ENCODE peak calls at places on chromosomes 16 and 17, in nine cellular contexts. M is tibial nerve; U is CD4-positive, alpha-beta memory T cell; O is PC-3; W is endothelial cell of umbilical vein; D is foreskin fibroblast; P is uterus; C is heart left ventricle; H is endodermal cell. J is an unnamed sample.

GRCh38 chr16:68342620-68343019 is 31.8 kb downstream of the PRMT7 start:
- DNase-seq in M (no peak), U (no peak), P (no peak), C (no peak), H (no peak), W (no peak), O (no peak), D (no peak), J (no peak)

GRCh38 chr17:59110973-59111372 is 4.3 kb upstream of the TRIM37 start:
- DNase-seq in W (no peak), D (no peak), C (no peak), U (no peak), M (no peak), P (no peak), H (no peak), O (no peak), J (no peak)

GRCh38 chr17:48612854-48613691 is 2.0 kb downstream of the HOXB8 start:
- DNase-seq in W (peak), C (no peak), P (no peak), D (peak), H (peak), U (no peak), M (no peak), O (no peak), J (no peak)

GRCh38 chr16:49890876-49891275 is 35.0 kb upstream of the ZNF423 start:
- DNase-seq in C (no peak), W (peak), D (no peak), U (no peak), P (no peak), M (no peak), H (peak), O (no peak), J (no peak)

GRCh38 chr16:4550587-4550986 is 5.6 kb upstream of the C16orf96 start:
- DNase-seq in O (no peak), U (no peak), P (no peak), H (no peak), M (no peak), D (peak), W (no peak), C (no peak), J (no peak)

GRCh38 chr16:450800-451512 is 25.5 kb downstream of the RAB11FIP3 start:
- DNase-seq in O (no peak), D (peak), C (no peak), H (no peak), M (no peak), U (no peak), W (no peak), P (no peak), J (no peak)

GRCh38 chr17:80169784-80170500 is at the start of gene CARD14:
- DNase-seq in D (no peak), M (no peak), W (no peak), P (no peak), O (peak), H (no peak), C (no peak), U (no peak), J (peak)

GRCh38 chr17:15334266-15334665 is 7.1 kb downstream of the TEKT3 start:
- DNase-seq in M (no peak), U (no peak), H (no peak), W (no peak), D (no peak), C (no peak), P (no peak), O (peak), J (peak)

GRCh38 chr17:39601758-39602532 is 5.8 kb downstream of the NEUROD2 start:
- DNase-seq in C (no peak), D (no peak), H (peak), M (no peak), W (no peak), O (no peak), U (no peak), P (no peak), J (no peak)

GRCh38 chr16:75377971-75378386 is 55.3 kb downstream of the CFDP1 start:
- DNase-seq in U (no peak), D (peak), W (peak), M (no peak), C (no peak), H (peak), P (peak), O (peak), J (peak)

GRCh38 chr16:10849736-10850477 is 27.1 kb upstream of the CIITA start:
- DNase-seq in W (no peak), D (no peak), M (no peak), P (no peak), U (no peak), H (no peak), C (no peak), O (peak), J (peak)

GRCh38 chr16:66930189-66930588 is 4.0 kb downstream of the CIAO2B start:
- DNase-seq in O (peak), D (peak), H (no peak), M (no peak), P (no peak), C (no peak), W (no peak), U (no peak), J (peak)

GRCh38 chr17:29607557-29608195 is 14.7 kb downstream of the ANKRD13B start:
- DNase-seq in W (no peak), O (no peak), M (no peak), U (no peak), P (no peak), D (no peak), C (no peak), H (peak), J (no peak)

GRCh38 chr17:50196826-50197225 is 4.6 kb downstream of the COL1A1 start:
- DNase-seq in D (peak), W (no peak), H (no peak), O (no peak), C (no peak), U (no peak), M (no peak), P (no peak), J (peak)
- H3K4me3 ChIP-seq in D (peak), W (no peak), H (no peak), O (no peak), C (no peak), U (no peak), M (no peak), P (no peak), J (no peak)

DNA sequence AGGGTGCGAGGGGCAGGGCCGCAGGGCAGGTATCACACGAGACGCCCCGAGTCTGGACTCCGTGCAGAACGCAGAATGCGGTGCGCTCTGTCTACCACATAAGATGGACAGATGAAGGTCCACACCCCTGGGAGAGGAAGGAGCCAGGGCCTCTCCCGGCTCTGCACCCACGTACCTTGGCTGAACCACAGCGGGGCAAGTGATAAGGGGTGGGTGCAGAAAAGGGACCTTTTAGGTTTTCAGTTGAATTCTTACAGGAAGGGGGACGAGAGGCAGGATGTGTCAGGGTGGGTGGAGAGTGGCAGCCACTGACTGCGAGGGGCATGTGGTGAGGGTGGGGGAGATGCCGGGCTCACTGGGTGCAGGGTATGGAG is 338 bp downstream of the CD300A start:
- DNase-seq in P (no peak), H (no peak), D (no peak), C (no peak), O (no peak), W (no peak), M (no peak), U (peak), J (no peak)
- H3K4me3 ChIP-seq in P (no peak), H (no peak), D (no peak), C (peak), O (no peak), W (no peak), M (peak), U (peak), J (no peak)

DNA sequence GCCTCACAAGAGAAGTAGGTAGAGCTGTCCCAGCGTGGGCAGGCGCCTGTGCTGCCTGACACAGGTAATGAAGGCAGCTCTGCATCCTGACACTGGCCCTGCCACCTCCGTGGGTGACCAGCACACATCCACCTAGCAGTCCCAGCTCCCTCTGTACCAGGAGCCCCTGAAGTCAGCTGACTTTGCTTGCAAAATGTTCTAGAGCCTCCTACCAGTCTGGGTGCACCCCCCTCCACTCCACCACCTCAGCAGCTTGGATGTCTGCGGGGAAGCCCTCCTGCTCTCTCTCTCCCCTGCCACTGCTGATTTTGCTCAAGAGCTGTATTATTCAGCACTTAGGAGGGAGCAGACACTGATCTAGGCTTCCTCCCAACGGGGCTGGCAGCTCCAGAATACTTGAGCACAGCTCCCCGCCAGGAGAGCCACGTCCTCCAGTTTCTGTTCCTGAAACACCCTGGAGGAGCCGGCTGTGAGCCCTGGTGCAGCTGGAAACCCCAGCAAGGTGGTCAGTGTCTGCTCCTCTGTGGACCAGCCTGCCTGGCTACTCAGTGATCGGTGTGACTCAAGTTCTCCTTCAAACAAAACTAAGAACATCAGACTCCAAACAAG is 1.0 kb downstream of the RNF166 start:
- DNase-seq in W (peak), C (no peak), M (no peak), H (no peak), O (no peak), P (no peak), D (peak), U (peak), J (no peak)
- H3K4me3 ChIP-seq in W (peak), C (peak), M (peak), H (peak), O (peak), P (peak), D (peak), U (peak), J (peak)

GRCh38 chr17:82031885-82032627 is 578 bp downstream of the RAC3 start:
- DNase-seq in H (peak), O (peak), P (no peak), C (no peak), M (no peak), U (no peak), W (no peak), D (no peak), J (peak)
- H3K4me3 ChIP-seq in H (peak), O (peak), P (no peak), C (peak), M (no peak), U (no peak), W (peak), D (peak), J (peak)

GRCh38 chr17:77087650-77088454 is 52.9 kb upstream of the SEC14L1 start:
- DNase-seq in M (no peak), O (no peak), P (no peak), D (no peak), H (no peak), U (no peak), W (no peak), C (no peak), J (no peak)
- H3K4me3 ChIP-seq in M (peak), O (peak), P (peak), D (peak), H (peak), U (peak), W (no peak), C (peak), J (peak)

GRCh38 chr17:17722081-17722905 is 41.0 kb downstream of the RAI1 start:
- DNase-seq in D (peak), M (no peak), P (no peak), W (no peak), C (no peak), H (peak), U (no peak), O (no peak), J (peak)
- H3K4me3 ChIP-seq in D (peak), M (peak), P (peak), W (no peak), C (peak), H (peak), U (no peak), O (no peak), J (peak)

GRCh38 chr17:72667096-72668063 is 425.1 kb downstream of the SLC39A11 start:
- DNase-seq in H (no peak), O (no peak), D (peak), M (no peak), C (no peak), P (no peak), W (no peak), U (no peak), J (no peak)

GRCh38 chr17:72666519-72666874 is 426.0 kb downstream of the SLC39A11 start:
- DNase-seq in C (no peak), O (no peak), M (no peak), P (no peak), U (no peak), W (no peak), D (peak), H (peak), J (no peak)

GRCh38 chr17:72662827-72663190 is 429.7 kb downstream of the SLC39A11 start:
- DNase-seq in U (no peak), H (no peak), C (no peak), O (no peak), P (no peak), M (no peak), D (no peak), W (no peak), J (no peak)

GRCh38 chr17:72661945-72662826 is 430.3 kb downstream of the SLC39A11 start:
- DNase-seq in P (no peak), C (no peak), M (no peak), U (no peak), H (no peak), O (no peak), D (no peak), W (no peak), J (no peak)

DNA sequence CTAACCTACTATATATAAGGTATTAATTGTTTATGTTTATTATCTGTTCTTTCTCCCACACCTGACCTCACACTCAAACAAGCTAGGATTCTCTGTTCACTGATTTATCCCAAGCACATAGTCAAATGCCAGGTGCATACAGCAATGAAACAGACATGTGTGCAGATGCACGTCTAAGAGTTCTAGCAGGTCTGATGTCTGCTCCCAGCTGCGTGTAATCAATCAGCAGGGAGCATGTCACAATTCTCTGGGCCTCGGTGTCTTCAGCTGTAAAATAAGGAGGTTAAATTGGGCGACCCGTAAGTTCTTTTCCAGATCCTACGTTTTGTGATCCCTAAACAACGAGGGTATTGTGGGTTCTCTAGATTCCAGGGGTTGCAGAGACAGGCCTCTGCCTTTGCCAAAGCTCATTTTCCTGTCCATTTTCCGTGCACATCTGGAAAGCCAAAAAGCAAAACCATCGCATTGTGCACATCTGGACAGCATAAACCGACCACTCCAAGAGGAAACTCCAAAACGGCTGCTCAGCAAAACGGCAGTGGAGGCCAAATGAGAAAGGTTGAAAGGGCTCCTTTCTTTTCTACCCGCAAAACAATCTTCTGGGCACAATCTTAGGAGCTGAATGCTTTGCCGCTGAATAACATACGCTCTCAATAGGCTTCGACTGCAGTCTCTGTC is 426.5 kb downstream of the SLC39A11 start:
- DNase-seq in D (peak), H (no peak), C (no peak), U (no peak), M (no peak), W (no peak), O (no peak), P (no peak), J (no peak)
- H3K4me3 ChIP-seq in D (no peak), H (no peak), C (no peak), U (no peak), M (no peak), W (no peak), O (no peak), P (no peak), J (no peak)

DNA sequence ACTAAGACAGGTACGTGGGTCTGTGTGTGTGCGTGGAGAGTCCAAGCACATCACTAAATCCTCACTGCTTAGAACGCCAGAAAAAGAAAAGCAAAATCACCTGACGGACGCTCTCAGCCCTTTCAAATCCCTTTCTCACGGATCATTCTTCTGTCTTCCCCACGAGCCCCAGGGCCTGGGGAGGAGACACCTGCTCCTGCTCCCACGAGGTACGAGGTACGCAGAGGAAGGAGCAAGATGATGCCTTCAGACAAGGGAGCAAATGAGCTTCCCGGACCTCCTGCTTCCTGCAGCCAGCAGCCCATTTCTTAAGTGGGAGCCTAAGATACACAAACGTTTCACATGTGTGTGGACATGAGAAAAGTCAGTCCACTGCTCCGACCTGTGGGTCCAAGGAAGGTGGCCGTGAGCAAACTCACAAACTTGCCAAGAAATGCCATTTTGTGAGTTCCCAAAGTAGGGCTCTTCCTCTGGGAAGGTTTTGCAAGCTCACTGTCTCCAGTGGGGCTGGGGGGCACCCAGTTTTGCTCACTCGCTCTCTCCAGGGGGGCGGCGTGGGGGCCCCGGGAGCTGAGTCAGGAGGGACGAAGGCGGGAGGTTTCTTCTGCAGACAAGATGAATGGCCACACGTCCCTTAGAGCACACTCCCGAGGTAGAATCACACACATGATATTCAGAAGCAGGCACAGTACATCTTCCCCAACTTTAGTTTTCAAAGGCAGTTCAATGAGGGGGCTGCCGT is 68.1 kb downstream of the MRM3 start:
- DNase-seq in H (no peak), P (no peak), C (no peak), M (no peak), D (no peak), O (no peak), U (no peak), W (no peak), J (no peak)
- H3K4me3 ChIP-seq in H (no peak), P (peak), C (no peak), M (no peak), D (peak), O (no peak), U (no peak), W (no peak), J (no peak)

J was measured in bronchial epithelial cell.